ENCODE peak calls at places on chromosomes 4 and X, in seven cellular contexts. P is ovary, M is upper lobe of left lung, Q is A549, W is K562, O is H1, U is suprapubic skin. V is an unnamed sample.

GRCh38 chrX:39196192-39197102 is 395.2 kb downstream of the MID1IP1 start:
- DNase-seq in P (no peak), M (no peak), Q (no peak), W (peak), O (no peak), U (no peak), V (no peak)

GRCh38 chrX:103727115-103727514 is 16.4 kb downstream of the TMEM31 start:
- DNase-seq in P (no peak), M (no peak), Q (no peak), W (no peak), O (no peak), U (no peak), V (no peak)

GRCh38 chr4:11748169-11748872 is 319.6 kb upstream of the HS3ST1 start:
- DNase-seq in P (no peak), M (no peak), Q (no peak), W (no peak), O (no peak), U (no peak), V (no peak)

GRCh38 chrX:19630228-19630627 is 114.9 kb upstream of the MAP3K15 start:
- DNase-seq in P (no peak), M (no peak), Q (no peak), W (no peak), O (no peak), U (no peak), V (no peak)

GRCh38 chrX:140298946-140299345 is 205.9 kb downstream of the SOX3 start:
- DNase-seq in P (no peak), M (no peak), Q (no peak), W (no peak), O (no peak), U (no peak), V (no peak)

GRCh38 chr4:1183985-1184773 is 11.8 kb upstream of the SPON2 start:
- DNase-seq in P (no peak), M (no peak), Q (no peak), W (no peak), O (no peak), U (no peak), V (no peak)

GRCh38 chr4:80265571-80266266 is 745 bp upstream of the FGF5 start:
- DNase-seq in P (no peak), M (peak), Q (no peak), W (peak), O (no peak), U (peak), V (no peak)

GRCh38 chr4:5788144-5788543 is 77.1 kb downstream of the EVC start:
- DNase-seq in P (no peak), M (no peak), Q (no peak), W (no peak), O (peak), U (no peak), V (no peak)

GRCh38 chr4:56655627-56656345 is 25.3 kb downstream of the HOPX start:
- DNase-seq in P (peak), M (peak), Q (no peak), W (no peak), O (peak), U (peak), V (no peak)

GRCh38 chr4:167049257-167049656 is 185.0 kb downstream of the SPOCK3 start:
- DNase-seq in P (no peak), M (no peak), Q (no peak), W (no peak), O (no peak), U (no peak), V (no peak)

GRCh38 chr4:52568351-52568750 is 90.8 kb downstream of the USP46 start:
- DNase-seq in P (no peak), M (no peak), Q (no peak), W (no peak), O (no peak), U (no peak), V (no peak)

GRCh38 chr4:8540072-8540471 is 40.1 kb upstream of the GPR78 start:
- DNase-seq in P (no peak), M (no peak), Q (no peak), W (no peak), O (no peak), U (peak), V (no peak)

GRCh38 chrX:78037881-78038280 is 66.2 kb upstream of the PGK1 start:
- DNase-seq in P (no peak), M (no peak), Q (no peak), W (no peak), O (no peak), U (no peak), V (no peak)

GRCh38 chrX:122512561-122513072 is 671.5 kb upstream of the GRIA3 start:
- DNase-seq in P (no peak), M (no peak), Q (no peak), W (no peak), O (no peak), U (no peak), V (no peak)

GRCh38 chrX:41671082-41671481 is 17.7 kb upstream of the GPR34 start:
- DNase-seq in P (no peak), M (no peak), Q (no peak), W (no peak), O (no peak), U (no peak), V (no peak)

GRCh38 chrX:44667771-44668170 is 125.1 kb upstream of the FUNDC1 start:
- DNase-seq in P (no peak), M (no peak), Q (no peak), W (no peak), O (no peak), U (no peak), V (no peak)

GRCh38 chr4:105145913-105146285 is 777 bp upstream of the TET2 start:
- DNase-seq in P (no peak), M (peak), Q (no peak), W (no peak), O (peak), U (peak), V (no peak)

GRCh38 chr4:57059890-57060716 is 50.1 kb downstream of the IGFBP7 start:
- DNase-seq in P (no peak), M (no peak), Q (no peak), W (no peak), O (no peak), U (no peak), V (no peak)

GRCh38 chr4:140930556-140930955 is 174.4 kb upstream of the TBC1D9 start:
- DNase-seq in P (no peak), M (no peak), Q (no peak), W (no peak), O (no peak), U (no peak), V (no peak)

GRCh38 chr4:140743194-140743931 is 12.8 kb downstream of the TBC1D9 start:
- DNase-seq in P (no peak), M (no peak), Q (no peak), W (no peak), O (no peak), U (no peak), V (no peak)

GRCh38 chrX:308821-309520 is 9.6 kb downstream of the GTPBP6 start:
- DNase-seq in P (no peak), M (no peak), Q (no peak), W (no peak), O (no peak), U (peak), V (no peak)

GRCh38 chr4:76179398-76180318 is 31.5 kb upstream of the NUP54 start:
- DNase-seq in P (peak), M (no peak), Q (peak), W (peak), O (peak), U (peak), V (peak)

GRCh38 chr4:14711259-14711658 is 291.0 kb upstream of the CPEB2 start:
- DNase-seq in P (no peak), M (no peak), Q (no peak), W (no peak), O (no peak), U (no peak), V (no peak)

GRCh38 chr4:110622841-110623709 is at the start of gene PITX2:
- DNase-seq in P (peak), M (peak), Q (no peak), W (peak), O (peak), U (peak), V (peak)

GRCh38 chrX:35104626-35105025 is 162.0 kb downstream of the FAM47B start:
- DNase-seq in P (no peak), M (no peak), Q (no peak), W (no peak), O (no peak), U (no peak), V (no peak)

DNA sequence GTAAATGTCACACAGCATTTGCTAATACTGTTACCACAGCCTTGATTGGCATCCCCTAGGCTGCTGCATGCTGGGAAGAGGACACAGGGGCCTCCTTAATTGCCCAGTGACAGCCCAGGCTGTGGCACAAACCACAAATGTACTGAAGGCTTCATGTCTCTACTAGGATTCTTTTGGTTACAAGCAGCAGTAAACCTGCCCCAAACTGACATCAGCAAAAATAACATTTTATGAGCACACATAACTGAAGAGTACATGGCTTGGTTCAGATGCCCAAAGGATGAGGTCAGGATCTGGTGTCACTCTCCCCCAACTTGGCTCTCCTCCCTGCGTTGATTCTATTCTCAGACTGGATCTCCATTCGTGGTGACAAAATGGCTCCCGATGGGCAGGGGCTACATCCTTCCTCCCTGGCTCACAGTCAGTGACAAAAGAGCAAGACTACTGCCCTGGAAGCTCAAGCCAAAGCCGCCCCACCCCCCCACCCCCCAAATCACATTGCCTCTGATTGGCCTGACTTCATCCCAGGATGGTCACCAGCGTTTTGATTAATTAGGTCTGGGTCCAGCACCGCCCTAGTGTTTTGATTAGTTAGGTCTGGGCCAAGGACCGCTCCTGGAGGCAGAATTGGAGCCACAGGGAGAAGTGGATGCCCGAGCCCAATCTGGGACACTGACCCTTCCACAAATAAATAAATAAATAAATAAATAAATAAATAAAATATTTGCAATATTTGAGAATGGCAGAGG is 180.5 kb upstream of the RBPJ start:
- DNase-seq in P (no peak), M (no peak), Q (no peak), W (no peak), O (no peak), U (no peak), V (no peak)
- TF ChIP-seq EP300 in P (no peak), M (no peak), Q (no peak), W (no peak), O (no peak), U (no peak), V (no peak)

GRCh38 chrX:152943826-152944225 is 46.0 kb downstream of the ZNF185 start:
- DNase-seq in P (no peak), M (no peak), Q (no peak), W (no peak), O (no peak), U (no peak), V (no peak)

GRCh38 chrX:152945021-152945979 is 47.4 kb downstream of the ZNF185 start:
- DNase-seq in P (no peak), M (no peak), Q (no peak), W (no peak), O (no peak), U (no peak), V (no peak)

GRCh38 chrX:152946681-152947080 is 47.2 kb downstream of the PNMA5 start:
- DNase-seq in P (no peak), M (no peak), Q (no peak), W (no peak), O (no peak), U (no peak), V (no peak)

GRCh38 chrX:152937236-152937635 is 39.4 kb downstream of the ZNF185 start:
- DNase-seq in P (no peak), M (no peak), Q (no peak), W (no peak), O (no peak), U (no peak), V (no peak)

GRCh38 chrX:152941328-152942111 is 43.7 kb downstream of the ZNF185 start:
- DNase-seq in P (peak), M (peak), Q (peak), W (peak), O (peak), U (peak), V (peak)
- TF ChIP-seq EP300 in P (no peak), M (no peak), Q (no peak), W (peak), O (no peak), U (no peak), V (no peak)

GRCh38 chrX:9927638-9928037 is 39.5 kb upstream of the CLDN34 start:
- DNase-seq in P (no peak), M (no peak), Q (no peak), W (no peak), O (no peak), U (no peak), V (no peak)

GRCh38 chrX:9923357-9923756 is 43.8 kb upstream of the CLDN34 start:
- DNase-seq in P (no peak), M (no peak), Q (no peak), W (no peak), O (no peak), U (no peak), V (no peak)

GRCh38 chrX:9926002-9926401 is 41.2 kb upstream of the CLDN34 start:
- DNase-seq in P (no peak), M (no peak), Q (no peak), W (no peak), O (no peak), U (no peak), V (no peak)

DNA sequence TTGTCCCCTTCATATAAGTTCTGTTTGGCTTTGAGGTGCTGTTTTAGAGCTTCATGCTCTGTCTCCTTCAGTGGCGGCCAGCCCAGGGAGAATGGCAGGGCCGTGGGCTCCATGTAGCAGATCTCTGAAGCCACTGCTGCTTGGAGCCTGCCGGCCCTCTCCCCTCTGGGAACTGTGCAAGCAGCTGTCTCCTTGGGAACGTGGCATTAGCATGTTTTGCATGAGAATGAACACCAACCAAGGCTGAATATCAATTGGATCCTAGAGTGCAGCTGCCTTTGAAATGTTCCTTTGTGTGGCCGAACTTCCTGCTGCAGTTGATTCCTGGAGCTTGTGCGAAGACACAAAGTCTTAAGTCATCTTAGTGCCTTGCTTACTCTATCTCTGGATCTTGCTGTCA is 39.1 kb upstream of the CLDN34 start:
- DNase-seq in P (no peak), M (no peak), Q (no peak), W (no peak), O (peak), U (no peak), V (no peak)
- TF ChIP-seq EP300 in P (no peak), M (no peak), Q (no peak), W (no peak), O (no peak), U (no peak), V (no peak)

GRCh38 chr4:112230879-112231778 is 458 bp upstream of the AP1AR start:
- DNase-seq in P (peak), M (peak), Q (peak), W (peak), O (peak), U (peak), V (peak)
- TF ChIP-seq EP300 in P (peak), M (no peak), Q (no peak), W (peak), O (no peak), U (no peak), V (no peak)

GRCh38 chr4:92825186-92825715 is 521.5 kb downstream of the GRID2 start:
- DNase-seq in P (no peak), M (no peak), Q (no peak), W (no peak), O (no peak), U (no peak), V (no peak)

GRCh38 chr4:92825785-92826184 is 522.0 kb downstream of the GRID2 start:
- DNase-seq in P (no peak), M (no peak), Q (no peak), W (no peak), O (no peak), U (no peak), V (no peak)

GRCh38 chr4:92830771-92831170 is 527.0 kb downstream of the GRID2 start:
- DNase-seq in P (no peak), M (no peak), Q (no peak), W (no peak), O (no peak), U (no peak), V (no peak)
- TF ChIP-seq EP300 in P (no peak), M (no peak), Q (no peak), W (no peak), O (no peak), U (no peak), V (no peak)

DNA sequence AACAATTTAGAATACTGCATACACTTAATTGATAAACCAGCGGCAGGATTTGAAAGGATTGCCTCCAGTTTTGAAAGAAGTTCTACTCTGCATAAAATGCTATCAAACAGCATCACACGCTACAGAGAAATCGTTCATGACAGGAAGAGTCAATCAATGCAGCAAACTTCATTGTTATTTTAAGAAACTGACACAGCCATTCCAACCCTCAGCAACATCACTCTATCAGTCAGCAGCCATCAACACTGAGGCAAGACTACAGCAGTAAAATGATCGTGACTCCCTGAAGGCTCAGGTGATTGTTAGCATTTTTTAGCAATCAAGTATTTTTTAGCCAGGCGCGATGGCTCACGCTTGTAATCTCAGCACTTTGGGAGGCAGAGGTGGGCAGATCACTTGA is 98.3 kb downstream of the FBXW7 start:
- DNase-seq in P (no peak), M (no peak), Q (no peak), W (no peak), O (no peak), U (no peak), V (no peak)
- TF ChIP-seq EP300 in P (no peak), M (no peak), Q (no peak), W (no peak), O (no peak), U (no peak), V (no peak)

DNA sequence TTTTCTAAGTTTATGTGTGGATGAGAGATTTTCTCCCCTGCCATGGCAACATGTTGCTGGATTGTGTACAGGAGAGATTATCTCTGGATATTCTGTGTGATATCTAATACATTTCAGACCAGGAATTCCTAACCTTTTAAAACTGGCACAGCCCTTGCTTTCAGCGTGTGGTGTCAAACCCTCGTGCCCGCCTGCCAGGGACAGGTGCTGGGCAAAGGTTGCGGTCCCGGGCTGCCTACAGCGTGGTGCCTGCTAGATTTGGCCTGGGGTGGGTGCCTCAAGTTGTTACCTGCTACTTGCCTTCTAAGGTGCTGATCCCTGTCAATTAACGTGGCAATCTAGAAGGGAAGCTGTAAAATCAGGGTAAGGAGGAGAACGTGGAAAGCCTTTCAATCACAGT is 100.6 kb downstream of the TMEM131L start:
- DNase-seq in P (no peak), M (peak), Q (no peak), W (no peak), O (no peak), U (no peak), V (no peak)
- TF ChIP-seq EP300 in P (no peak), M (no peak), Q (no peak), W (no peak), O (no peak), U (no peak), V (no peak)

DNA sequence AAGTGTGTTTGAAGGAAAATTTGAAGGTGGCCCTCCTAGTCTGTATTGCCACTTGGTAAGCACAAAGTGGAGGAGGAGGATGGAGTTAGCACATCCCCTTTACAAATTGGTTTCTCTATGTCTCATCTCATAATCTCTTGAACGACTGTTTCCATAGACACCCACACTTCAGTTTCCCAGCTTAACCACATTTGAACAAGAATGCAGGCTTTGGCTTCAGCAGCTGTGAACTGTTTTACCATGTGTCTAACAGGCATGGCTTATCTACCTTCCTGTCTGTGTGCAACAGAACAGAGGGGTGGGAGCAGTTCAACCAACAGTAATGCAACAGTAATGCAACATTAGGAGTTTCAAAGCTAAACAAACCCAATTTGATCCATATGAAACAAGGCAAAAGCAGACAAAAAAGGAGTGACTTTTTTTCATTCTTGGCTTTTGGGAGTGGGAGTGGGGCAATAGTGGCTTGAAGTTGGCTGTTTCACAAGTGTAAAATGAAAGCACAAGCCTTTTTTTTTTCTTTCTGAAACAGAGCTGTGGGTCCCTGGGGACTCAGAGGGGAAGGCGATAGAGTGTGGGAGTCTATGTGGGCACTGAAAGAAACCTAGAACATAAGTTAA is 108.0 kb downstream of the ITM2A start:
- DNase-seq in P (no peak), M (no peak), Q (no peak), W (no peak), O (no peak), U (no peak), V (no peak)
- TF ChIP-seq EP300 in P (no peak), M (no peak), Q (no peak), W (no peak), O (no peak), U (no peak), V (no peak)